ENCODE peak calls at places on chromosomes 1 and 21, in five cellular contexts. B, F, E, S and A are unnamed samples.

GRCh38 chr1:98704474-98704873 is 43.0 kb downstream of the SNX7 start:
- DNase-seq in S (no peak), E (no peak), F (peak), B (no peak), A (no peak)

GRCh38 chr1:151047925-151048644 is 534 bp downstream of the C1orf56 start:
- DNase-seq in B (no peak), F (peak), S (peak), E (peak), A (peak)

GRCh38 chr1:62436039-62436465 is 797 bp upstream of the USP1 start:
- DNase-seq in E (peak), F (no peak), S (peak), B (no peak), A (no peak)

GRCh38 chr1:234863596-234863995 is 253.6 kb upstream of the IRF2BP2 start:
- DNase-seq in S (no peak), E (no peak), B (no peak), F (no peak), A (no peak)

GRCh38 chr1:202291001-202291400 is 50.7 kb downstream of the UBE2T start:
- DNase-seq in F (no peak), S (no peak), E (no peak), B (no peak), A (no peak)

GRCh38 chr1:205314986-205315618 is 6.4 kb downstream of the NUAK2 start:
- DNase-seq in S (no peak), F (no peak), B (no peak), E (no peak), A (peak)

GRCh38 chr21:35020902-35021301 is 28.2 kb downstream of the RUNX1 start:
- DNase-seq in E (no peak), F (no peak), S (no peak), B (no peak), A (no peak)

GRCh38 chr1:214496126-214496525 is 55.3 kb downstream of the PTPN14 start:
- DNase-seq in F (peak), E (no peak), S (no peak), B (no peak), A (no peak)

GRCh38 chr1:110087812-110088738 is 17.6 kb upstream of the ALX3 start:
- DNase-seq in E (peak), S (peak), F (no peak), B (peak), A (peak)

GRCh38 chr1:235018161-235018560 is 110.5 kb downstream of the TOMM20 start:
- DNase-seq in B (peak), S (no peak), E (no peak), F (peak), A (no peak)

GRCh38 chr1:155277896-155278688 is 829 bp downstream of the HCN3 start:
- DNase-seq in E (no peak), S (peak), B (no peak), F (peak), A (peak)

GRCh38 chr1:35222322-35223108 is 29.6 kb upstream of the SFPQ start:
- DNase-seq in S (no peak), E (no peak), B (peak), F (no peak), A (no peak)

GRCh38 chr1:7638078-7638477 is 133.0 kb upstream of the VAMP3 start:
- DNase-seq in B (no peak), E (no peak), S (no peak), F (no peak), A (no peak)

GRCh38 chr1:211323156-211324063 is 3.2 kb upstream of the TRAF5 start:
- DNase-seq in F (peak), B (no peak), S (no peak), E (no peak), A (peak)

GRCh38 chr1:198691063-198691462 is 52.2 kb downstream of the PTPRC start:
- DNase-seq in E (no peak), B (no peak), F (no peak), S (no peak), A (no peak)

GRCh38 chr1:198683449-198683848 is 44.6 kb downstream of the PTPRC start:
- DNase-seq in S (no peak), E (no peak), B (no peak), F (no peak), A (no peak)

GRCh38 chr1:198681831-198682756 is 43.3 kb downstream of the PTPRC start:
- DNase-seq in F (no peak), E (no peak), S (no peak), B (peak), A (peak)

GRCh38 chr1:198687429-198687828 is 48.6 kb downstream of the PTPRC start:
- DNase-seq in E (no peak), F (no peak), B (no peak), S (no peak), A (peak)

GRCh38 chr1:198686069-198686728 is 47.4 kb downstream of the PTPRC start:
- DNase-seq in F (no peak), E (no peak), S (no peak), B (no peak), A (no peak)
- TF ChIP-seq CTCF in F (no peak), E (peak), S (peak), B (peak), A (peak)

DNA sequence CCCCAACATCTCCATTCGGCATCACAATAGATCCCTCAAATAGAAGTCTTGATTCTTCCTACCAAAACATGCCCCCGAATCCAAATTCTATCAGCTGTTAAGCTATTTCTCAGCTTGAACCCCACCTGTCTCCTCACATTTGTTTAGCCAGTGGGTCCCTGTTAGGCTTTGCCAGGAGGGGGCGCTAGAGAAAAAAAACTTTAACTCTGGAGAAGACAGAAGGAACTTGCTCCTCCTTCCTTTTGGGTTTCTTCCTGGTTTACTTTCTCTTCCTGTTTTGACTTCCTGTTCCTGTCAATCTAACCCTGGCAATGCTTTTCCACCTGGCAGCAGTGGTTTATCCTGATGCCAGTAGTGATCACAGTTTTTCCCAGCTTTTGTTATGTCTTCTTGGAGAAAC is 95.6 kb upstream of the KCNK1 start:
- DNase-seq in F (no peak), S (no peak), B (no peak), E (no peak), A (peak)
- TF ChIP-seq CTCF in F (peak), S (peak), B (peak), E (no peak), A (peak)

GRCh38 chr1:37763791-37764741 is 854 bp downstream of the EPHA10 start:
- DNase-seq in E (no peak), B (no peak), S (peak), F (peak), A (peak)

GRCh38 chr1:37759451-37759850 is 5.5 kb downstream of the EPHA10 start:
- DNase-seq in B (no peak), F (no peak), S (no peak), E (no peak), A (no peak)

GRCh38 chr1:37764888-37765441 is at the start of gene EPHA10:
- DNase-seq in E (no peak), S (no peak), F (no peak), B (no peak), A (no peak)

GRCh38 chr1:37761416-37762095 is 3.4 kb downstream of the EPHA10 start:
- DNase-seq in F (no peak), S (no peak), E (no peak), B (no peak), A (no peak)

GRCh38 chr1:37762516-37762915 is 2.4 kb downstream of the EPHA10 start:
- DNase-seq in E (no peak), B (no peak), S (no peak), F (no peak), A (no peak)
- TF ChIP-seq CTCF in E (no peak), B (no peak), S (no peak), F (no peak), A (no peak)

GRCh38 chr21:15825699-15826098 is 95.9 kb downstream of the USP25 start:
- DNase-seq in E (no peak), B (no peak), F (no peak), S (no peak), A (no peak)

GRCh38 chr21:15823486-15824150 is 93.8 kb downstream of the USP25 start:
- DNase-seq in S (no peak), B (no peak), E (no peak), F (no peak), A (peak)

GRCh38 chr21:15826908-15827601 is 97.3 kb downstream of the USP25 start:
- DNase-seq in E (no peak), F (no peak), S (no peak), B (no peak), A (no peak)

GRCh38 chr21:15831497-15831896 is 101.7 kb downstream of the USP25 start:
- DNase-seq in B (no peak), E (no peak), F (no peak), S (no peak), A (no peak)

GRCh38 chr21:15826147-15826780 is 96.5 kb downstream of the USP25 start:
- DNase-seq in B (no peak), F (peak), S (no peak), E (no peak), A (peak)
- TF ChIP-seq CTCF in B (peak), F (peak), S (peak), E (peak), A (peak)